ENCODE peak calls at places on chromosomes 12 and 14, in nine cellular contexts. W is ascending aorta, T is endothelial cell of umbilical vein, O is IMR-90, X is psoas muscle, J is heart left ventricle, H is endodermal cell, L is fibroblast of lung, A is heart right ventricle. B is an unnamed sample. For H3K36me3, the result is how much of the 10 kb centered on the place peaks cover.

GRCh38 chr14:51035611-51036192 is 59.2 kb downstream of the TRIM9 start:
- DNase-seq in X (no peak), J (no peak), W (no peak), H (no peak), T (no peak), O (no peak), L (peak), A (no peak), B (no peak)

GRCh38 chr12:85866929-85867776 is 6.9 kb upstream of the NTS start:
- DNase-seq in X (no peak), T (peak), H (peak), L (peak), W (no peak), O (peak), A (peak), J (no peak), B (no peak)

GRCh38 chr12:123813349-123813748 is 51.2 kb downstream of the DNAH10 start:
- DNase-seq in W (no peak), J (no peak), O (peak), L (peak), T (no peak), X (no peak), A (no peak), H (no peak), B (no peak)

GRCh38 chr12:30696486-30696885 is 817 bp upstream of the IPO8 start:
- DNase-seq in H (peak), L (no peak), A (no peak), T (no peak), X (peak), O (no peak), W (no peak), J (no peak), B (peak)

GRCh38 chr14:55336161-55336560 is 64.9 kb downstream of the FBXO34 start:
- DNase-seq in A (no peak), O (no peak), X (no peak), T (peak), L (no peak), J (no peak), H (no peak), W (no peak), B (no peak)

GRCh38 chr12:25829192-25829591 is 129.3 kb upstream of the RASSF8 start:
- DNase-seq in J (no peak), L (peak), A (no peak), X (no peak), H (no peak), T (peak), W (no peak), O (peak), B (no peak)

GRCh38 chr12:7411343-7411742 is 32.6 kb downstream of the CD163L1 start:
- DNase-seq in W (no peak), A (no peak), T (no peak), H (peak), X (no peak), J (no peak), L (no peak), O (no peak), B (no peak)

GRCh38 chr12:45234134-45234865 is 18.4 kb downstream of the ANO6 start:
- DNase-seq in X (no peak), O (peak), A (peak), L (peak), H (peak), W (no peak), T (peak), J (no peak), B (no peak)

GRCh38 chr12:69880566-69880965 is 55.5 kb downstream of the MYRFL start:
- DNase-seq in T (peak), X (no peak), J (no peak), O (peak), A (no peak), W (no peak), H (peak), L (peak), B (no peak)

GRCh38 chr14:74616507-74616906 is 4.5 kb upstream of the LTBP2 start:
- DNase-seq in W (no peak), T (peak), J (peak), H (peak), A (no peak), X (peak), O (peak), L (peak), B (no peak)

GRCh38 chr12:87157791-87158190 is 871.4 kb downstream of the C12orf50 start:
- DNase-seq in X (no peak), W (no peak), A (no peak), L (peak), O (peak), T (no peak), J (no peak), H (peak), B (no peak)

GRCh38 chr12:47458273-47458672 is 247.6 kb downstream of the RPAP3 start:
- DNase-seq in X (no peak), L (peak), H (no peak), W (no peak), T (no peak), A (no peak), O (no peak), J (no peak), B (no peak)

GRCh38 chr12:89731614-89732013 is 23.0 kb upstream of the ATP2B1 start:
- DNase-seq in J (no peak), O (peak), X (no peak), W (no peak), T (no peak), A (no peak), H (no peak), L (peak), B (no peak)

GRCh38 chr12:66269757-66270383 is 32.4 kb upstream of the HELB start:
- DNase-seq in T (peak), O (peak), A (no peak), H (peak), J (no peak), X (no peak), W (no peak), L (peak), B (no peak)

GRCh38 chr12:107610030-107610859 is 75.4 kb upstream of the PWP1 start:
- DNase-seq in T (peak), X (no peak), H (peak), W (no peak), J (no peak), O (peak), L (peak), A (peak), B (no peak)

GRCh38 chr12:9108504-9109212 is 7.1 kb downstream of the A2M start:
- DNase-seq in X (no peak), L (no peak), H (no peak), W (no peak), A (no peak), T (no peak), O (no peak), J (no peak), B (no peak)

GRCh38 chr12:96255077-96255476 is 60.9 kb downstream of the ELK3 start:
- DNase-seq in H (no peak), T (peak), A (peak), O (peak), W (peak), X (peak), J (peak), L (peak), B (no peak)

GRCh38 chr12:120076651-120077050 is 39.9 kb downstream of the RAB35 start:
- DNase-seq in W (no peak), L (no peak), T (no peak), O (no peak), X (no peak), J (no peak), H (peak), A (no peak), B (no peak)
- H3K4me3 ChIP-seq in W (no peak), L (no peak), T (no peak), O (no peak), X (no peak), J (no peak), H (no peak), A (no peak), B (no peak)

DNA sequence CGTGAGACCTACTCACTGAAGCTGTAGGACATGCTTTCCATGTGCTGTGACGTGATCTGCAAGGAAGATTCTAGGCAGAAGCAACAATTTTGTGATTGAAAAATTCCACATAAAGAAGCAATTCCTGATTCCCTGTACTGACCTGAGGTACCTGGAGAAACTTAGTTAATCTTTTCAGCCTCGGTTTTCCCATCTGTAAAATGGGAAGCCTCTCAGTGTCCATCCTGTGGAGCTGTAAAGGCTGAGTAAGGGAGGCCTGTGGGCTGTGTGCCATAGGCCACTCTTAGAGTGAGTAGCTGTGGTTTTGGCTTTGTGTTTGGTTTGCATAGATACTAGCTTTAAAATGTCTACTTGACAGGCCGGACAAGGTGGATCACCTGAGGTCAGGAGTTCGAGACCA is 50.7 kb downstream of the SFSWAP start:
- DNase-seq in O (no peak), J (no peak), W (no peak), H (no peak), A (no peak), L (no peak), X (no peak), T (no peak), B (no peak)
- TF ChIP-seq CTCF in O (no peak), J (no peak), W (no peak), H (no peak), A (no peak), L (no peak), X (no peak), T (no peak), B (no peak)

DNA sequence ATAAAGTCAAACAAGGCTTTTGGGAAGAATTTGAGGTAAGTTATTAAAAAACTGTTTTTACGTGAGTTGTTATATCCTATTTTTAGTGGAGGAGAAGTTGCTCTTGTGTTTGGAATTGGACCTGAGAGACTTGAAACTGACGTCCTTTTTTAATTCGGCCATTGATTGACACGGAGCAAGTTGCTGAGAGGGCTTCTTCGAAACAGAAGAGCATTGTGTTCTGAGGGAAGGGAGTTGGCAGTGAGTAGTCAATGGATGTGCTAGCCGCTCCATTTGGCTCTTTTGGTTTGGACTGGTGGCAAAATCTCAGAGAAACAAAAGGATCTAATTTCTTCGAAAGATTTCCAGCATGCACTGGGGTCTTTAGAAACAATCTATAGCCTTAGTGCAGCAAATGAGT is 37.3 kb downstream of the PTPN11 start:
- DNase-seq in J (no peak), H (no peak), A (no peak), L (no peak), X (no peak), O (no peak), T (no peak), W (no peak), B (no peak)
- H3K36me3 ChIP-seq in J (half or more), H (half or more), A (half or more), L (under half), X (under half), O (under half), T (under half), W (half or more), B (under half)

DNA sequence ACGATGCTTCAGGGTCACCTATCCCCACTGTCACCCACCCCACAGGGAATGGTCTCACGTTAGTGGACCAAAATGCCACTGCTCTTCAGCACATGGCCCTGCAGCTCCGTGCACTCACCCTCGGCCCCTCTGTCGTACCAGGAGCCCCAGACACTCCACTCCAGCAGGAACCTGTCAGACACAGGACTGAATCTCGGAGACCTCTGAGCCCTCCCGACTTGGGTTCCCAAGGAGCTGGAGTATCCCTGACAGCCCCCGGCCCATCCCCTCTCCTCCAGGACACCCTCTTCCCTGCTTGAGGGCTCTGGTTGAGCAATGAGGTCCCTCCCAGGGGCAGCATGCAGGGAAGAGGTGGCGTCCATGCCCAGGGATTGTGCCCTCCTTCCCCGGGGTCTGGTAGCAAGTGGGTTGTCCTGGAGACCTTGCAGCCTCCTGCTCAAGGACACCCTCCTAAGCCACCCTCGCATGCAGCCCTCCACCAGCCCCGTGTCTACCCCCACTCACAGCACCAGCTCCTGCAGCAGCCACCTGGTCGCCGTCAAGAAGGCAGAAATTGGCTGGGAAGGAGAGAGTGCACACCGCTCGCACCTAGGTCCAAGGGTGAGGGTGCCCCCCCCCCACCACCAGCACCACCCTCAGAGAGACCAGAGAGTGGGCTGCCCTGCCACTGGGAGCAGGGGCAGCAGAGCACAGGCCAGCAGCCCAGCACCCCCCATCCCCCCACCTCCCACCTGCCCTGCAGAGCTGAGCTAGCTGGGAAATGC is 20.3 kb upstream of the LRTM2 start:
- DNase-seq in T (no peak), X (peak), H (peak), W (no peak), J (no peak), L (no peak), O (no peak), A (no peak), B (peak)
- H3K4me3 ChIP-seq in T (no peak), X (no peak), H (no peak), W (no peak), J (no peak), L (no peak), O (no peak), A (no peak), B (no peak)

DNA sequence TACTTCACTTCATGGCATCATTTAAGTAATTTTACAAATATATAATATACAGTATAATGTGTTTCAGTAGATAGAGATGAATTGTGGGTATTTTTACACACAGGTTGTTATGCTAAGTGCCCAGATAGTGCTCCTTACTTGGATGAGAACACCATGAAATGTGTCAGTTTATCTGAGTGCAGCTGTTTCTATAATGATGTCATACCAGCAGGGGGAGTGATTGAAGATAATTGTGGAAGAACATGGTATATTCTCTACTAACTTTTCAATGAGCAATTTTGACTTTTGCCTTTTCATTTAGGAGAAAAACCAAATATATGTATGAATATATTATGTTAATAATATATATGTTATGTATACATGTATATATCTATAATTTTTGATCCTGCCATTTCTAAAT is 221.6 kb downstream of the LRRK2 start:
- DNase-seq in O (peak), A (no peak), J (no peak), X (no peak), L (no peak), T (peak), W (no peak), H (no peak), B (no peak)
- TF ChIP-seq CTCF in O (peak), A (no peak), J (peak), X (no peak), L (peak), T (peak), W (no peak), H (peak), B (peak)

GRCh38 chr12:92778525-92778924 is 75.7 kb downstream of the PLEKHG7 start:
- DNase-seq in O (no peak), H (no peak), T (peak), W (no peak), J (no peak), A (no peak), X (no peak), L (no peak), B (no peak)
- H3K36me3 ChIP-seq in O (under half), H (half or more), T (under half), W (under half), J (half or more), A (under half), X (under half), L (under half), B (under half)

GRCh38 chr14:77752799-77753516 is 8.0 kb downstream of the SNW1 start:
- DNase-seq in L (peak), T (no peak), J (no peak), H (no peak), A (no peak), X (no peak), W (no peak), O (peak), B (no peak)
- H3K4me3 ChIP-seq in L (no peak), T (no peak), J (no peak), H (no peak), A (no peak), X (no peak), W (no peak), O (no peak), B (no peak)

GRCh38 chr14:85131523-85131922 is 398.4 kb upstream of the FLRT2 start:
- DNase-seq in X (no peak), A (no peak), L (no peak), J (no peak), W (no peak), H (peak), T (no peak), O (no peak), B (no peak)
- TF ChIP-seq CTCF in X (no peak), A (no peak), L (no peak), J (peak), W (no peak), H (peak), T (no peak), O (no peak), B (peak)

B was measured in kidney.